ENCODE peak calls at places on chromosome 16, in nine cellular contexts. Z, R, J, K, C, L, G, D and F are unnamed samples.
A peak's percentile ranks its signal among the peaks of the same experiment; 100 is the strongest.

GRCh38 chr16:78553268-78554044 is 454.0 kb downstream of the WWOX start:
- DNase-seq in Z (no peak), R (no peak), J (no peak), K (no peak), C (no peak), L (no peak), G (no peak), D (no peak), F (no peak)

GRCh38 chr16:14070877-14071575 is at the start of gene MRTFB:
- DNase-seq in Z (peak; percentile 63), R (peak; percentile 92), J (peak; percentile 33), K (peak; percentile 95), C (peak; percentile 55), L (peak; percentile 27), G (peak; percentile 81), D (no peak), F (peak; percentile 83)

GRCh38 chr16:75254359-75254837 is 3.0 kb upstream of the BCAR1 start:
- DNase-seq in Z (peak; percentile 97), R (peak; percentile 64), J (no peak), K (no peak), C (no peak), L (peak; percentile 88), G (peak; percentile 85), D (no peak), F (peak; percentile 72)

GRCh38 chr16:79375351-79375750 is 225.2 kb downstream of the MAF start:
- DNase-seq in Z (no peak), R (no peak), J (no peak), K (no peak), C (no peak), L (no peak), G (no peak), D (no peak), F (no peak)

GRCh38 chr16:70724146-70725023 is 38.5 kb upstream of the MTSS2 start:
- DNase-seq in Z (no peak), R (no peak), J (no peak), K (no peak), C (no peak), L (no peak), G (no peak), D (no peak), F (no peak)

GRCh38 chr16:72530434-72530833 is 358.5 kb upstream of the PMFBP1 start:
- DNase-seq in Z (no peak), R (no peak), J (no peak), K (no peak), C (peak; percentile 4), L (peak; percentile 75), G (no peak), D (no peak), F (no peak)

GRCh38 chr16:51759329-51759728 is 608.3 kb upstream of the SALL1 start:
- DNase-seq in Z (no peak), R (no peak), J (no peak), K (no peak), C (no peak), L (no peak), G (no peak), D (no peak), F (no peak)

GRCh38 chr16:81466351-81466960 is 21.8 kb downstream of the CMIP start:
- DNase-seq in Z (no peak), R (no peak), J (no peak), K (peak; percentile 35), C (no peak), L (peak; percentile 39), G (no peak), D (no peak), F (no peak)

GRCh38 chr16:80288616-80289015 is 252.2 kb upstream of the DYNLRB2 start:
- DNase-seq in Z (no peak), R (no peak), J (no peak), K (no peak), C (no peak), L (no peak), G (no peak), D (no peak), F (no peak)

GRCh38 chr16:6562985-6563384 is 769.7 kb upstream of the RBFOX1 start:
- DNase-seq in Z (no peak), R (no peak), J (no peak), K (no peak), C (no peak), L (no peak), G (no peak), D (no peak), F (no peak)

GRCh38 chr16:1470543-1471251 is 4.1 kb downstream of the CLCN7 start:
- DNase-seq in Z (no peak), R (peak; percentile 86), J (no peak), K (no peak), C (no peak), L (peak; percentile 43), G (no peak), D (no peak), F (no peak)

GRCh38 chr16:10753670-10754069 is 10.0 kb downstream of the NUBP1 start:
- DNase-seq in Z (no peak), R (no peak), J (no peak), K (no peak), C (no peak), L (no peak), G (no peak), D (no peak), F (no peak)

GRCh38 chr16:30352488-30353401 is 2.4 kb downstream of the CD2BP2 start:
- DNase-seq in Z (no peak), R (peak; percentile 2), J (no peak), K (no peak), C (no peak), L (no peak), G (peak; percentile 66), D (no peak), F (peak; percentile 48)

GRCh38 chr16:31477220-31478216 is 5.4 kb upstream of the SLC5A2 start:
- DNase-seq in Z (no peak), R (peak; percentile 92), J (no peak), K (peak; percentile 52), C (no peak), L (no peak), G (no peak), D (no peak), F (peak; percentile 59)

GRCh38 chr16:873889-874288 is 73.4 kb upstream of the GNG13 start:
- DNase-seq in Z (no peak), R (peak; percentile 69), J (no peak), K (no peak), C (no peak), L (no peak), G (no peak), D (no peak), F (peak; percentile 7)

GRCh38 chr16:57156351-57156703 is 29.5 kb downstream of the PSME3IP1 start:
- DNase-seq in Z (no peak), R (no peak), J (no peak), K (no peak), C (no peak), L (no peak), G (no peak), D (no peak), F (no peak)
- H3K36me3 ChIP-seq in Z (peaks cover 47% of the 10 kb centered on the region), R (peaks cover 63% of the 10 kb centered on the region), J (peaks cover 19% of the 10 kb centered on the region), K (peaks cover 7% of the 10 kb centered on the region), C (peaks cover 34% of the 10 kb centered on the region), L (peaks cover 48% of the 10 kb centered on the region), G (peaks cover 79% of the 10 kb centered on the region), D (peaks cover 17% of the 10 kb centered on the region), F (peaks cover 89% of the 10 kb centered on the region)

DNA sequence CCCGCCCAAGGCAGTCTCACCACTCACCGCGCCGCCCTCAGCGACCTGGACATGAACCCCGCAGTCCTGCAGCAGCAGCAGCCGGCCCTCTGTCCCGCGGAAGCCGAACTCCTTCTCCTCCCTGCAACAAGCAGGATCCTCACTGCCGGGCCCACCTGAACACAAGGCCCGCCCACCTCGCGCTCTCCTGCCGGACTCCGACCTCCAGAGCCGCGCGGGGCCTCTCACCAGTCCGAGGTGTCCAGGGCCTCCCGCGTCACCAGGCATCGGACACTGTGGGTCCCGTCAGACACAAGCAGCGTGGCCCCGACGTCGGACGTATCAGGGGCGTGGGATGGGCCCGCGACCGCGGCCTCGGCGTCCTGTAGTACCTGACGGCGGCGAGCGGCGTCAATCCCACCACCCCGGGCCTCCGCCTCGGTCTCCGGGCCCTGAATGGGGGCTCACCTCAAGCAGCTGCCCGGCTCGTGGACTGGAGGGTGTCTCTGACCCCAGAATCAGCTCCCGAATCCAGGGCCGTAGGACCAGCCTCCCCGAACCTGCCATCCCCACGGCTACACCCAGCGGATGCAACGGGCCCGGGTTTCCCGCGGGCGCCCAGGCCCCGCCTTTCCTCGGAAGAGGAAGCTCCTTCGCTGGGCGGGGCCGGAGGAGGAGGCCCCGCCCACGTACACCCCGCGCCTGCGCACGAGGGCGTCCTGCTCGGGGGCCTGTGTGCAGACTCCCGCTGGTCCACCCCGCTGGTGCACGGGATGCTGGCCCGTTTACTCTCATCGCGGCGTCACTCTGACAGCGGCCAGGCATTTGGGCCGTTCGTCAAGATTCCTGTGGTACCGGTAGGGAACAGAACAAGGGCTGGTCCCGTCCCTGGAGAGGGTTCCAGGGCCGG is at the start of gene ACD:
- DNase-seq in Z (peak; percentile 88), R (peak; percentile 98), J (peak; percentile 85), K (peak; percentile 95), C (peak; percentile 79), L (peak; percentile 84), G (peak; percentile 94), D (peak; percentile 49), F (peak; percentile 92)
- H3K36me3 ChIP-seq in Z (peaks cover 12% of the 10 kb centered on the region), R (peaks cover 34% of the 10 kb centered on the region), J (no peaks in the 10 kb centered on the region), K (no peaks in the 10 kb centered on the region), C (no peaks in the 10 kb centered on the region), L (peaks cover 3% of the 10 kb centered on the region), G (peaks cover 20% of the 10 kb centered on the region), D (peaks cover 15% of the 10 kb centered on the region), F (no peaks in the 10 kb centered on the region)

GRCh38 chr16:57239089-57239488 is 6.0 kb upstream of the ARL2BP start:
- DNase-seq in Z (no peak), R (no peak), J (no peak), K (no peak), C (no peak), L (no peak), G (no peak), D (no peak), F (no peak)
- H3K36me3 ChIP-seq in Z (peaks cover 28% of the 10 kb centered on the region), R (peaks cover 50% of the 10 kb centered on the region), J (no peaks in the 10 kb centered on the region), K (peaks cover 26% of the 10 kb centered on the region), C (peaks cover 16% of the 10 kb centered on the region), L (peaks cover 6% of the 10 kb centered on the region), G (peaks cover 46% of the 10 kb centered on the region), D (peaks cover 3% of the 10 kb centered on the region), F (peaks cover under 1% of the 10 kb centered on the region)

DNA sequence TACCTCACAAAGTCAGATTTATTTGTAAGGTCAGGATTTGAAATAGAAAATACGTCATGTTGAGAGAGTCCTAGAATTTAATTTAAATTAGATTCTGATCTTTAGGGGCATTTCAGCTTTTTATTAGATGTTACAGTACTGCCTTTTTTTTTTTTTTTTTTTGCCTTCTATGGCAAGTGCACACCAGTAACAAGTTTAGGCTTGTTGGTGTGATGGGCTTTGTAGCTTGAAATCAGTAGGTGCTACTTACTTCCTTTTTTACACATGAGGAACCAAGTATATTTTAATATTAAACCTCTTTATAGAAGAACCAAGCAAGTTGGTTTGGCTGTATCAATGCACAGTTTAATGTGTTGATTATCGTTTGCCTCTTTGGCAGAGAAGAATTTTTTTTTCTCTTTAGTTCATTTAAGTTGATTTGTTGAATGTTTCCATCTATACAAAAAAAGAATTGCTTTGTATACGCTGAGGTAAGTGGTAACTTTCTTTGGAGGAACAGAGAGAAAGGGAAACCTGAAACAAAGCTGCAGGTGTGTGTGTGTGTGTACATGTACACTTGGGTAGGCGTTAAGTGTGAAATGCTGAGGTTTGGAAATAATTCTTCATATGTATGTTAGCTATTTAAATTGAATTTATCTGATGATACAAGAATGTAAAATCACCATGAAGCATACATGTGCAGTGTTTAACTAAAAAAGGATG is 15.7 kb downstream of the RBL2 start:
- DNase-seq in Z (no peak), R (no peak), J (no peak), K (no peak), C (no peak), L (no peak), G (no peak), D (no peak), F (no peak)
- H3K36me3 ChIP-seq in Z (peaks cover 59% of the 10 kb centered on the region), R (peaks cover 86% of the 10 kb centered on the region), J (peaks cover 8% of the 10 kb centered on the region), K (no peaks in the 10 kb centered on the region), C (peaks cover 8% of the 10 kb centered on the region), L (peaks cover 12% of the 10 kb centered on the region), G (peaks cover 51% of the 10 kb centered on the region), D (peaks cover 7% of the 10 kb centered on the region), F (peaks cover 97% of the 10 kb centered on the region)

GRCh38 chr16:89691986-89692569 is 5.6 kb downstream of the CDK10 start:
- DNase-seq in Z (no peak), R (no peak), J (no peak), K (no peak), C (no peak), L (no peak), G (no peak), D (no peak), F (no peak)
- H3K36me3 ChIP-seq in Z (peaks cover 56% of the 10 kb centered on the region), R (peaks cover 79% of the 10 kb centered on the region), J (peaks cover 6% of the 10 kb centered on the region), K (no peaks in the 10 kb centered on the region), C (peaks cover 27% of the 10 kb centered on the region), L (peaks cover 48% of the 10 kb centered on the region), G (peaks cover 37% of the 10 kb centered on the region), D (peaks cover 41% of the 10 kb centered on the region), F (peaks cover 11% of the 10 kb centered on the region)